ENCODE peak calls at places on chromosomes 7 and 10, in ten cellular contexts. X, L, J, N, K, C, B, Z, T and Q are unnamed samples.
A peak's percentile ranks its signal among the peaks of the same experiment; 100 is the strongest.

GRCh38 chr10:35854661-35855060 is 212.6 kb upstream of the FZD8 start:
- DNase-seq in L (no peak), T (no peak), X (no peak), C (no peak), K (no peak), Z (no peak), B (no peak), J (no peak), N (no peak), Q (no peak)

GRCh38 chr10:79982486-79982800 is 33.5 kb upstream of the SFTPD start:
- DNase-seq in K (no peak), T (peak; percentile 40), B (peak; percentile 18), N (no peak), C (no peak), Z (no peak), X (no peak), L (no peak), J (no peak), Q (no peak)

GRCh38 chr7:157445956-157446295 is 109.1 kb downstream of the DNAJB6 start:
- DNase-seq in T (no peak), K (no peak), J (no peak), L (no peak), Z (no peak), N (no peak), X (peak; percentile 69), B (no peak), C (no peak), Q (no peak)

GRCh38 chr7:150857276-150858055 is 5.1 kb downstream of the AOC1 start:
- DNase-seq in J (no peak), Z (no peak), B (no peak), K (no peak), L (no peak), T (no peak), N (no peak), C (no peak), X (no peak), Q (no peak)

GRCh38 chr10:126250527-126251310 is 137.6 kb downstream of the ADAM12 start:
- DNase-seq in J (no peak), B (no peak), L (no peak), K (no peak), C (no peak), N (no peak), X (no peak), Z (no peak), T (no peak), Q (no peak)

GRCh38 chr7:55158541-55158940 is 139.7 kb downstream of the EGFR start:
- DNase-seq in X (peak; percentile 60), Z (peak; percentile 81), C (no peak), K (no peak), T (no peak), B (no peak), J (no peak), L (no peak), N (no peak), Q (peak; percentile 61)

GRCh38 chr10:86868353-86868752 is 89.1 kb downstream of the MMRN2 start:
- DNase-seq in L (no peak), X (no peak), B (peak; percentile 69), T (no peak), Z (peak; percentile 49), N (no peak), K (no peak), J (no peak), C (no peak), Q (peak; percentile 80)

GRCh38 chr7:112254709-112255387 is 48.4 kb downstream of the ZNF277 start:
- DNase-seq in T (no peak), N (no peak), J (no peak), C (no peak), B (no peak), Z (no peak), K (no peak), X (no peak), L (no peak), Q (no peak)

GRCh38 chr7:46654546-46655443 is 733.7 kb upstream of the IGFBP3 start:
- DNase-seq in K (no peak), X (no peak), B (no peak), T (peak; percentile 13), L (no peak), Z (peak; percentile 15), J (no peak), N (no peak), C (no peak), Q (peak; percentile 69)

GRCh38 chr10:10765017-10765416 is 252.7 kb upstream of the CELF2 start:
- DNase-seq in N (no peak), T (no peak), Z (no peak), C (no peak), L (no peak), B (no peak), K (no peak), X (no peak), J (no peak), Q (no peak)

GRCh38 chr7:22793593-22794462 is 28.8 kb downstream of the TOMM7 start:
- DNase-seq in Z (peak; percentile 14), N (no peak), T (no peak), J (no peak), C (no peak), K (no peak), L (no peak), X (no peak), B (no peak), Q (peak; percentile 11)

GRCh38 chr7:139731802-139732470 is 45.9 kb downstream of the HIPK2 start:
- DNase-seq in C (peak; percentile 93), Z (peak; percentile 79), B (peak; percentile 90), T (peak; percentile 86), L (no peak), X (peak; percentile 97), J (no peak), N (peak; percentile 79), K (peak; percentile 29), Q (peak; percentile 81)

GRCh38 chr7:1339611-1340010 is 106.9 kb downstream of the UNCX start:
- DNase-seq in C (no peak), L (no peak), T (no peak), K (no peak), Z (no peak), B (no peak), J (no peak), N (no peak), X (no peak), Q (no peak)

GRCh38 chr7:138195207-138195606 is 118.9 kb downstream of the AKR1D1 start:
- DNase-seq in N (no peak), C (no peak), T (no peak), J (no peak), K (no peak), Z (no peak), B (no peak), X (no peak), L (no peak), Q (no peak)

GRCh38 chr7:18119985-18120384 is 92.3 kb upstream of the PRPS1L1 start:
- DNase-seq in X (no peak), N (peak; percentile 3), B (no peak), Z (no peak), C (no peak), T (no peak), J (no peak), L (no peak), K (peak; percentile 86), Q (peak; percentile 28)

GRCh38 chr7:98772242-98772603 is 97.6 kb downstream of the TMEM130 start:
- DNase-seq in T (no peak), L (no peak), K (no peak), J (no peak), C (no peak), B (no peak), Z (no peak), N (no peak), X (no peak), Q (no peak)

GRCh38 chr7:17640730-17641377 is 299.4 kb downstream of the SNX13 start:
- DNase-seq in N (peak; percentile 46), C (peak; percentile 40), X (no peak), K (peak; percentile 72), B (no peak), Z (no peak), L (no peak), J (peak; percentile 10), T (peak; percentile 22), Q (no peak)

GRCh38 chr10:100248820-100249219 is 18.6 kb downstream of the CWF19L1 start:
- DNase-seq in X (no peak), K (no peak), L (no peak), B (no peak), Z (no peak), N (no peak), C (no peak), J (no peak), T (no peak), Q (no peak)

GRCh38 chr10:131641231-131641630 is 259.6 kb upstream of the PPP2R2D start:
- DNase-seq in B (no peak), J (no peak), T (peak; percentile 33), Z (no peak), X (peak; percentile 53), L (no peak), K (no peak), N (no peak), C (peak; percentile 36), Q (no peak)

GRCh38 chr7:99111591-99111990 is 32.3 kb downstream of the SMURF1 start:
- DNase-seq in B (no peak), J (no peak), Z (no peak), K (no peak), X (no peak), L (no peak), N (no peak), C (no peak), T (no peak), Q (peak; percentile 83)

GRCh38 chr10:103480521-103480920 is 1.5 kb upstream of the CALHM3 start:
- DNase-seq in K (no peak), J (no peak), C (peak; percentile 56), B (peak; percentile 50), N (no peak), X (no peak), L (no peak), Z (no peak), T (no peak), Q (no peak)

GRCh38 chr7:93715234-93715633 is 140.7 kb upstream of the CALCR start:
- DNase-seq in X (peak; percentile 88), K (peak; percentile 85), L (no peak), Z (peak; percentile 18), C (peak; percentile 54), T (peak; percentile 76), J (no peak), B (peak; percentile 53), N (peak; percentile 28), Q (no peak)

GRCh38 chr10:113087082-113088029 is 137.3 kb downstream of the TCF7L2 start:
- DNase-seq in Z (peak; percentile 100), K (peak; percentile 61), T (peak; percentile 96), J (no peak), X (peak; percentile 90), B (peak; percentile 76), N (peak; percentile 100), C (peak; percentile 75), L (no peak), Q (peak; percentile 91)

GRCh38 chr10:843703-844102 is 87.8 kb downstream of the LARP4B start:
- DNase-seq in N (no peak), B (no peak), C (no peak), L (no peak), X (no peak), T (no peak), Z (peak; percentile 67), K (no peak), J (no peak), Q (no peak)

GRCh38 chr7:142357953-142358520 is 100.2 kb upstream of the PRSS58 start:
- DNase-seq in X (peak; percentile 62), T (peak; percentile 77), L (no peak), C (peak; percentile 20), Z (peak; percentile 59), B (no peak), N (peak; percentile 73), K (peak; percentile 92), J (no peak), Q (peak; percentile 34)